ENCODE peak calls at places on chromosomes 12 and 14, in four cellular contexts. C is mesendoderm, F is H1, A is IMR-90. V is an unnamed sample.

GRCh38 chr12:85558684-85559083 is 277.5 kb downstream of the RASSF9 start:
- DNase-seq in C (no peak), A (no peak), F (no peak), V (no peak)

GRCh38 chr12:50087995-50088394 is 2.9 kb downstream of the SMARCD1 start:
- DNase-seq in F (no peak), A (peak), C (no peak), V (no peak)

GRCh38 chr14:56195727-56196126 is 77.5 kb downstream of the PELI2 start:
- DNase-seq in F (no peak), C (no peak), A (peak), V (no peak)

GRCh38 chr14:44912041-44912869 is 49.5 kb downstream of the KLHL28 start:
- DNase-seq in A (no peak), C (no peak), F (no peak), V (no peak)

GRCh38 chr12:104494816-104495158 is 38.0 kb downstream of the CHST11 start:
- DNase-seq in C (no peak), A (no peak), F (no peak), V (no peak)

GRCh38 chr12:105322070-105322469 is 8.4 kb upstream of the C12orf75 start:
- DNase-seq in A (peak), C (no peak), F (no peak), V (no peak)

GRCh38 chr12:108120863-108121165 is 8.3 kb upstream of the WSCD2 start:
- DNase-seq in C (no peak), F (no peak), A (no peak), V (no peak)

GRCh38 chr12:25723921-25724491 is 170.9 kb upstream of the LMNTD1 start:
- DNase-seq in C (no peak), F (no peak), A (no peak), V (no peak)

GRCh38 chr12:74538491-74539258 is 1.0 kb downstream of the ATXN7L3B start:
- DNase-seq in C (peak), A (no peak), F (no peak), V (no peak)

GRCh38 chr14:55535521-55536207 is 44.3 kb upstream of the KTN1 start:
- DNase-seq in C (peak), A (peak), F (no peak), V (no peak)

GRCh38 chr14:89509891-89510290 is 92.9 kb upstream of the FOXN3 start:
- DNase-seq in C (peak), A (peak), F (no peak), V (no peak)

GRCh38 chr14:37550511-37550910 is 44.5 kb downstream of the FOXA1 start:
- DNase-seq in C (no peak), A (peak), F (no peak), V (no peak)

GRCh38 chr12:50520808-50521207 is 16.0 kb downstream of the DIP2B start:
- DNase-seq in A (no peak), F (no peak), C (no peak), V (no peak)

GRCh38 chr12:81085832-81086231 is 8.0 kb downstream of the ACSS3 start:
- DNase-seq in A (no peak), F (no peak), C (no peak), V (no peak)

GRCh38 chr14:39369029-39369428 is 63.2 kb downstream of the FBXO33 start:
- DNase-seq in A (no peak), C (peak), F (no peak), V (no peak)

GRCh38 chr14:101933209-101933608 is 31.2 kb upstream of the DYNC1H1 start:
- DNase-seq in F (no peak), C (no peak), A (no peak), V (no peak)
- H4K5ac ChIP-seq in F (no peak), C (no peak), A (no peak), V (no peak)

GRCh38 chr14:61713724-61714437 is 18.6 kb downstream of the HIF1A start:
- DNase-seq in C (peak), A (no peak), F (no peak), V (no peak)
- H3K23ac ChIP-seq in C (no peak), A (no peak), F (no peak), V (no peak)

DNA sequence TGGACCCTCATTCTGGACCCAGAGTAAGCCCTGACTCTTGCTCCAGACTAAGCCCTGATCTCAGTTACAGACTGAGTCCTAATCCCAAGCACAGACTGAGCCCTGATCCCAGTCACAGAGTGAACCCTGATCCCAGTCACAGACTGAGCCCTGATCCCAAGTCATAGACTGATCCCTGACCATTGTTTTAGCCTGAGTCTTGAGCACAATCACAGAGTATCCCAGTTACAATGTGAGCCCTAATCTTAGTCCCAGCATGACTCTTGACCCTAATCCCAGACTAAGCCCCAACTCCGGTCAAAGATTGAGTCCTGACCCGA is 240.6 kb downstream of the RBM19 start:
- DNase-seq in F (no peak), C (no peak), A (no peak), V (no peak)
- H4K5ac ChIP-seq in F (no peak), C (no peak), A (no peak), V (no peak)

DNA sequence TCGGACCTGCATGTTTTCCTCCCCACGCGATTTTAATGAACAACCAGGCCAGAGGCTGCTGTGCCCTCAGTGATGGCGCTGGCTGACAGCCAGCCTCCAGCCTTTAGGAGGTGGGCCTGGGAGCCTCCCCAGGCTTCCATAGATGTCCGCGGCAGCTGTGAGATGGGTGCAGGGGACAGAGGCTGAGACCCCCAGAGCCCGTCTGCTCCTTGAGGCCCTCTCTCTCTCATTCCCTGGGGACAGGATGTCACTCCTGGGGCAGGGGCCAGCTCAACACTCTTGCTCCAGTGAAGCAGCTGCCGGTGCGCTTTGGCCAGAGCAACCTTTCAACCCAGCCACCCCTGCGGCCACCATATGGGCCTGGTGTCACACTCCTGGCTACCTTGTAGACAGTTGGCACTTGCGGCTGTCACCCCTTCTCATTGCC is 24.8 kb downstream of the MVK start:
- DNase-seq in F (no peak), A (no peak), C (no peak), V (no peak)
- H3K23ac ChIP-seq in F (no peak), A (no peak), C (no peak), V (no peak)

GRCh38 chr14:24894583-24895242 is 155.2 kb downstream of the STXBP6 start:
- DNase-seq in A (no peak), F (no peak), C (no peak), V (no peak)

GRCh38 chr14:24890716-24891115 is 159.2 kb downstream of the STXBP6 start:
- DNase-seq in C (no peak), F (no peak), A (no peak), V (no peak)

GRCh38 chr14:24895243-24895583 is 154.7 kb downstream of the STXBP6 start:
- DNase-seq in F (no peak), C (peak), A (peak), V (no peak)

GRCh38 chr14:24891987-24892729 is 157.8 kb downstream of the STXBP6 start:
- DNase-seq in C (no peak), F (no peak), A (no peak), V (no peak)

DNA sequence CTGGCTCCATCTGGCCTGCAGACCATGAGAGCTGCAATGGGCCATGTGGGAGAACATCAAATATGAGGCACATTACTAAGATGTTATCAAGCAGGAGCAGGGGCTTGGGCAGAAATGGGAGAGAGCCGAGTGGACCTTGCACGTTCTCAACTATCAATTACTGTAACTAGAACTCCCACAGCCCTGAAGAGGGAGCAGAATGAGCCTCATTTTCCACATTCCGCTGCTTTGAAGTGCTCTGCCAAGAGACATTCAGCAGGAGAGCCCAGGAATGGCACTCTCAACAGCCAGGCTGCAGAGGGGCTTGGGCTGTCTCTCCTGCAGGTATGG is 157.3 kb downstream of the STXBP6 start:
- DNase-seq in F (no peak), C (no peak), A (no peak), V (no peak)
- H4K5ac ChIP-seq in F (no peak), C (no peak), A (no peak), V (no peak)